ENCODE peak calls at places on chromosomes 6 and 20, in four cellular contexts. X is Karpas-422, V is uterus, E is heart right ventricle. O is an unnamed sample.
A peak's percentile ranks its signal among the peaks of the same experiment; 100 is the strongest.

GRCh38 chr20:38985060-38985459 is 22.9 kb downstream of the DHX35 start:
- DNase-seq in E (no peak), X (no peak), V (no peak), O (no peak)

GRCh38 chr6:142728367-142728766 is 216.6 kb downstream of the HIVEP2 start:
- DNase-seq in V (no peak), E (no peak), X (no peak), O (no peak)

GRCh38 chr6:57242505-57242904 is 20.4 kb upstream of the RAB23 start:
- DNase-seq in X (no peak), E (no peak), V (no peak), O (no peak)

GRCh38 chr6:1415416-1416063 is 26.2 kb downstream of the FOXF2 start:
- DNase-seq in X (no peak), E (no peak), V (no peak), O (no peak)

GRCh38 chr6:154399097-154399496 is 42.5 kb upstream of the IPCEF1 start:
- DNase-seq in E (no peak), X (peak; percentile 9), V (no peak), O (no peak)

GRCh38 chr6:161104966-161105365 is 113.4 kb downstream of the MAP3K4 start:
- DNase-seq in E (no peak), V (no peak), X (no peak), O (no peak)

GRCh38 chr6:98634569-98634968 is 199.8 kb upstream of the POU3F2 start:
- DNase-seq in X (no peak), E (no peak), V (no peak), O (no peak)

GRCh38 chr20:20371681-20372080 is 3.8 kb downstream of the INSM1 start:
- DNase-seq in E (no peak), V (no peak), X (no peak), O (no peak)

GRCh38 chr6:3778701-3779573 is 27.4 kb upstream of the PXDC1 start:
- DNase-seq in E (no peak), X (no peak), V (no peak), O (no peak)

GRCh38 chr6:3724451-3725144 is 26.9 kb downstream of the PXDC1 start:
- DNase-seq in V (no peak), X (no peak), E (peak; percentile 48), O (peak; percentile 58)

GRCh38 chr20:57514273-57514751 is 10.6 kb downstream of the CTCFL start:
- DNase-seq in X (peak; percentile 63), V (peak; percentile 78), E (peak; percentile 31), O (peak; percentile 63)

GRCh38 chr6:170205126-170205525 is 85.8 kb downstream of the DLL1 start:
- DNase-seq in V (no peak), E (no peak), X (no peak), O (no peak)

GRCh38 chr20:61331542-61331941 is 79.5 kb downstream of the CDH4 start:
- DNase-seq in E (no peak), X (no peak), V (no peak), O (no peak)

GRCh38 chr20:5001174-5002076 is at the start of gene SLC23A2:
- DNase-seq in X (peak; percentile 81), E (peak; percentile 48), V (peak; percentile 16), O (peak; percentile 46)

GRCh38 chr6:127464161-127464880 is 5.1 kb upstream of the KIAA0408 start:
- DNase-seq in V (no peak), E (no peak), X (no peak), O (no peak)

GRCh38 chr20:13800728-13801134 is 15.9 kb downstream of the NDUFAF5 start:
- DNase-seq in E (peak; percentile 90), X (no peak), V (peak; percentile 83), O (peak; percentile 93)

GRCh38 chr20:17964073-17964472 is 4.5 kb downstream of the SNX5 start:
- DNase-seq in V (no peak), E (no peak), X (no peak), O (no peak)

GRCh38 chr20:51610111-51610510 is 67.6 kb upstream of the NFATC2 start:
- DNase-seq in E (no peak), X (no peak), V (no peak), O (no peak)

GRCh38 chr6:71509142-71509541 is 220.5 kb downstream of the OGFRL1 start:
- DNase-seq in V (no peak), X (no peak), E (no peak), O (no peak)

GRCh38 chr6:84453499-84453898 is 226.1 kb upstream of the CEP162 start:
- DNase-seq in X (no peak), V (no peak), E (no peak), O (no peak)

GRCh38 chr6:117477988-117478852 is 4.3 kb upstream of the DCBLD1 start:
- DNase-seq in X (peak; percentile 51), V (no peak), E (no peak), O (no peak)

GRCh38 chr6:97626586-97627441 is 343.8 kb upstream of the MMS22L start:
- DNase-seq in X (no peak), E (no peak), V (no peak), O (no peak)

GRCh38 chr6:35400901-35401311 is 51.2 kb upstream of the FANCE start:
- DNase-seq in E (no peak), X (no peak), V (no peak), O (no peak)

GRCh38 chr6:12062605-12063004 is 50.5 kb downstream of the HIVEP1 start:
- DNase-seq in V (no peak), E (no peak), X (no peak), O (no peak)

GRCh38 chr6:79377830-79378460 is 143.5 kb upstream of the HMGN3 start:
- DNase-seq in V (no peak), X (no peak), E (no peak), O (no peak)

GRCh38 chr6:151948007-151948745 is 140.7 kb downstream of the ESR1 start:
- DNase-seq in V (no peak), X (peak; percentile 79), E (no peak), O (no peak)

GRCh38 chr20:25077610-25078169 is 4.3 kb downstream of the VSX1 start:
- DNase-seq in E (peak; percentile 48), V (no peak), X (no peak), O (peak; percentile 72)

GRCh38 chr6:21769405-21769851 is 175.9 kb downstream of the SOX4 start:
- DNase-seq in X (no peak), V (peak; percentile 46), E (no peak), O (no peak)

GRCh38 chr6:105374010-105374420 is 28.9 kb downstream of the PREP start:
- DNase-seq in V (no peak), E (no peak), X (no peak), O (no peak)
- H3K27ac ChIP-seq in V (no peak overlapping the region), E (no peak overlapping the region), X (no peak overlapping the region), O (no peak overlapping the region)

GRCh38 chr6:108637963-108638362 is 77.2 kb downstream of the FOXO3 start:
- DNase-seq in X (no peak), V (no peak), E (no peak), O (no peak)

GRCh38 chr6:108635505-108636226 is 74.9 kb downstream of the FOXO3 start:
- DNase-seq in X (no peak), E (no peak), V (no peak), O (no peak)

GRCh38 chr6:108643184-108643583 is 82.5 kb downstream of the FOXO3 start:
- DNase-seq in V (no peak), X (no peak), E (no peak), O (no peak)

GRCh38 chr6:108640104-108640503 is 79.4 kb downstream of the FOXO3 start:
- DNase-seq in E (no peak), X (no peak), V (no peak), O (no peak)

GRCh38 chr6:108638993-108639392 is 78.3 kb downstream of the FOXO3 start:
- DNase-seq in X (no peak), V (no peak), E (no peak), O (no peak)
- H3K4me1 ChIP-seq in X (peaks cover 2% of the 10 kb centered on the region), V (no peaks in the 10 kb centered on the region), E (peaks cover 67% of the 10 kb centered on the region), O (peaks cover 67% of the 10 kb centered on the region)

DNA sequence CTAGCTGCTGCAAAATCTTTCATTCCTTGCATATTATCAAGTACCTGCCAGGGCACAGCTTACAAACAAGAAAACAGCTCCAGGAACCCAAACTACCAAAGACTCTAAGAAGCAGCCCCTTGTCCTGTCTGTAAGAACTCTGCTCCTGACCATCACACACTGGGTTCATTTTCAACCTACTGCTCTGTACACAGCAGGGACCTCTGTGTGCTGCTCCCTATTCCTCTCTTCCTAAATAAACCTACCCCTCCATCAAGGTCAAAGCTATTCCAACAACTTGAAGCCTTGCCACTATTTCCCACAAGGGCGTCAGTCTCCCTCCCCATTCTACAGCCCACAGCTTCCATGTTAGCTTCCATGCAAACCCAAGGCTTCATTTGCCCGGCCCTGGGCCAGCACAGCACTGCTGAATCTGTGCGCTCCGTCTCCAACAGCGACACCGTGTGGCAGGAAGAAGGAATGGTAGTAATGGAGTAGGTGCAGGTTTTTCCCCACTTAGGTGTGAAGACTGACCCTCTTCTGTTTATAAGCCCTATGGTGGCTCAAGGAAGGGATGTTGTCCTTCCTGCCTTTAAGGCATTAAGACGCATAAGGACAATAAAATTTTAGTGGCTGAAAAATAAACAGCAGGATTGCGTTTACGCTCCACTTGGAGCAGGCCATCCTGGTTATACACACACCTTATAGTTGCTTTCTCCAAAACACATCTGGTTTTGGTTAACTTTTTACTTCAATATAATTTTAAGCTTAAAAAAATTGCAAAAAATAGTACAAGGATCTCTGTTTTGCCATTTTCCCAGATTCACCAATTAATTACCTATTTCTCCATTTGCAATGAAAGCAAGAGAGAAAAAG is 115.2 kb upstream of the NXT1 start:
- DNase-seq in E (peak; percentile 73), X (peak; percentile 88), V (no peak), O (peak; percentile 79)
- H3K27ac ChIP-seq in E (no peak overlapping the region), X (no peak overlapping the region), V (no peak overlapping the region), O (no peak overlapping the region)

GRCh38 chr6:41571066-41571780 is 25.0 kb downstream of the FOXP4 start:
- DNase-seq in E (no peak), V (peak; percentile 61), X (no peak), O (no peak)

GRCh38 chr6:41572613-41573012 is 26.4 kb downstream of the FOXP4 start:
- DNase-seq in X (no peak), E (no peak), V (no peak), O (no peak)

GRCh38 chr6:41568202-41568584 is 22.0 kb downstream of the FOXP4 start:
- DNase-seq in E (no peak), X (no peak), V (no peak), O (no peak)

GRCh38 chr6:41568585-41569384 is 22.6 kb downstream of the FOXP4 start:
- DNase-seq in X (no peak), V (peak; percentile 37), E (no peak), O (no peak)

GRCh38 chr6:41570270-41570615 is 24.1 kb downstream of the FOXP4 start:
- DNase-seq in E (no peak), V (no peak), X (no peak), O (no peak)
- H3K4me1 ChIP-seq in E (peaks cover 36% of the 10 kb centered on the region), V (peaks cover 12% of the 10 kb centered on the region), X (peaks cover 22% of the 10 kb centered on the region), O (peaks cover 10% of the 10 kb centered on the region)

GRCh38 chr20:41392295-41392694 is 25.7 kb upstream of the EMILIN3 start:
- DNase-seq in V (no peak), E (no peak), X (no peak), O (no peak)
- H3K27ac ChIP-seq in V (peak overlapping the region; percentile 51), E (peak overlapping the region; percentile 58), X (no peak overlapping the region), O (no peak overlapping the region)

DNA sequence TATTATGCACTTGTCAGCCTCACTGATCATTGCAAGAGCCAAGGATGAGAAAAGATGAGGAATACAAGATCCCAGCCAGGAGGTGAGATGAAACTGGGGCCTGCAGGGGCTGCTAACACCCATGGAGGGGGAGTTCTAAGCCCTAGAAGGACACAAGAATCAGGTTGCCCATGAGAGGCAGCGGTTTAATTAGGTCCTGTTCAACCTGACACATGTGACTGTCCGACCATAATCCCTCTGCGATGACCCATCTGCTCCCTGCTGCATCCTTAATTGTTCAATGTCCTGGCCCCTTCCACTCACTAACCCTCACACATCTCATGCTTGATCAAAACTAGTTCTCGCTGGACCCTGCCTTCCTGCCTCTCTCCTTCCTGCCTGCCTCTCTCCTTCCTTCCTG is 52.2 kb upstream of the NNAT start:
- DNase-seq in E (no peak), V (no peak), X (no peak), O (no peak)
- H3K4me1 ChIP-seq in E (no peaks in the 10 kb centered on the region), V (no peaks in the 10 kb centered on the region), X (peaks cover 9% of the 10 kb centered on the region), O (peaks cover 5% of the 10 kb centered on the region)

O was measured in psoas muscle.